ENCODE peak calls at places on chromosome 14, in nine cellular contexts. Y is T follicular helper cell; K is iris pigment epithelial cell; G is AG09319; W is stimulated activated CD4-positive, alpha-beta T cell treated with anti-CD3 and anti-CD28 coated beads, Interleukin-4, amount 100 ng/mL, for 48 hours; E is psoas muscle; A is DND-41; L is tibial nerve; B is activated T-helper 1 cell treated with Interleukin-2 at 50 U/mL for 16 hours. U is an unnamed sample.
A peak's percentile ranks its signal among the peaks of the same experiment; 100 is the strongest.

GRCh38 chr14:20683896-20684661 is at the start of gene RNASE4:
- DNase-seq in B (peak; percentile 63), L (peak; percentile 82), W (peak; percentile 65), A (peak; percentile 83), G (no peak), E (peak; percentile 80), K (peak; percentile 94), Y (peak; percentile 72), U (peak; percentile 67)

GRCh38 chr14:77574446-77575125 is 41.9 kb downstream of the SPTLC2 start:
- DNase-seq in W (no peak), E (no peak), L (no peak), B (no peak), Y (no peak), A (no peak), G (peak; percentile 18), K (peak; percentile 57), U (no peak)

GRCh38 chr14:19828314-19828713 is 24.7 kb downstream of the OR4N2 start:
- DNase-seq in G (no peak), L (no peak), K (no peak), A (no peak), B (no peak), W (no peak), Y (no peak), E (no peak), U (no peak)

GRCh38 chr14:69695664-69696527 is 71.0 kb upstream of the SRSF5 start:
- DNase-seq in B (no peak), K (peak; percentile 80), W (no peak), A (no peak), Y (no peak), G (peak; percentile 59), L (no peak), E (no peak), U (no peak)

GRCh38 chr14:86038401-86038985 is 508.5 kb downstream of the FLRT2 start:
- DNase-seq in L (no peak), B (no peak), E (peak; percentile 14), G (peak; percentile 15), A (peak; percentile 62), W (peak; percentile 3), K (peak; percentile 70), Y (peak; percentile 3), U (no peak)

GRCh38 chr14:43369710-43370109 is 1137.4 kb downstream of the FSCB start:
- DNase-seq in W (no peak), A (no peak), Y (no peak), G (no peak), K (no peak), L (no peak), E (no peak), B (no peak), U (no peak)

GRCh38 chr14:105857816-105858675 is 331.7 kb downstream of the TMEM121 start:
- DNase-seq in G (no peak), K (no peak), B (no peak), A (peak; percentile 17), L (no peak), Y (no peak), E (no peak), W (no peak), U (no peak)

GRCh38 chr14:61140872-61141271 is 140.3 kb downstream of the TMEM30B start:
- DNase-seq in G (no peak), Y (no peak), E (no peak), K (peak; percentile 84), L (no peak), B (no peak), W (no peak), A (no peak), U (no peak)

GRCh38 chr14:101525646-101526527 is 35.4 kb upstream of the DIO3 start:
- DNase-seq in E (no peak), B (no peak), W (no peak), K (no peak), L (no peak), A (no peak), G (no peak), Y (no peak), U (no peak)

GRCh38 chr14:55092326-55092725 is 36.7 kb upstream of the LGALS3 start:
- DNase-seq in W (no peak), G (peak; percentile 60), Y (no peak), E (no peak), B (no peak), L (no peak), K (no peak), A (no peak), U (no peak)

GRCh38 chr14:103545219-103545914 is 16.4 kb downstream of the TRMT61A start:
- DNase-seq in Y (no peak), K (no peak), W (no peak), L (no peak), B (no peak), G (no peak), A (no peak), E (peak; percentile 23), U (no peak)

GRCh38 chr14:73613046-73613383 is 698 bp downstream of the ACOT6 start:
- DNase-seq in E (no peak), Y (no peak), W (no peak), K (no peak), A (no peak), G (no peak), B (no peak), L (no peak), U (no peak)

GRCh38 chr14:68135028-68135427 is 315.4 kb downstream of the RAD51B start:
- DNase-seq in E (no peak), Y (no peak), B (no peak), K (no peak), L (no peak), A (no peak), W (no peak), G (no peak), U (no peak)

GRCh38 chr14:80213602-80214001 is 2.3 kb upstream of the DIO2 start:
- DNase-seq in A (peak; percentile 46), G (peak; percentile 60), W (no peak), Y (no peak), K (peak; percentile 83), B (no peak), L (no peak), E (peak; percentile 23), U (no peak)

GRCh38 chr14:104317500-104317805 is 179.1 kb downstream of the KIF26A start:
- DNase-seq in W (no peak), E (no peak), G (no peak), A (no peak), Y (no peak), B (no peak), K (no peak), L (no peak), U (no peak)

GRCh38 chr14:74080820-74081460 is 3.3 kb downstream of the ALDH6A1 start:
- DNase-seq in L (no peak), A (no peak), B (no peak), E (no peak), G (no peak), K (no peak), W (no peak), Y (no peak), U (no peak)

GRCh38 chr14:64746298-64747250 is 42.4 kb downstream of the PLEKHG3 start:
- DNase-seq in B (no peak), L (no peak), W (no peak), A (no peak), G (no peak), Y (no peak), E (no peak), K (no peak), U (no peak)

GRCh38 chr14:99333841-99334240 is 61.8 kb upstream of the BCL11B start:
- DNase-seq in Y (no peak), K (no peak), A (no peak), E (no peak), L (no peak), G (no peak), W (no peak), B (no peak), U (no peak)

GRCh38 chr14:73223049-73223448 is 14.3 kb upstream of the PAPLN start:
- DNase-seq in Y (no peak), W (no peak), B (no peak), A (no peak), E (no peak), G (no peak), K (peak; percentile 44), L (no peak), U (no peak)

GRCh38 chr14:55212611-55213010 is 21.2 kb upstream of the DLGAP5 start:
- DNase-seq in K (no peak), Y (no peak), E (no peak), B (no peak), L (no peak), W (no peak), G (no peak), A (no peak), U (no peak)

GRCh38 chr14:22733829-22734228 is 32.7 kb upstream of the OXA1L start:
- DNase-seq in L (no peak), B (no peak), W (no peak), Y (no peak), E (no peak), G (no peak), A (no peak), K (no peak), U (no peak)

GRCh38 chr14:69571879-69572633 is 2.6 kb downstream of the CCDC177 start:
- DNase-seq in A (no peak), Y (no peak), K (no peak), G (no peak), W (no peak), L (no peak), E (peak; percentile 28), B (no peak), U (no peak)